ENCODE peak calls at places on chromosomes 13 and 19, in seven cellular contexts. S is memory B cell, J is left lung, M is GM12865, H is OCI-M1, L is kidney, G is caudate nucleus. T is an unnamed sample.

GRCh38 chr19:42023121-42023942 is 29.3 kb upstream of the ATP1A3 start:
- DNase-seq in S (no peak), J (no peak), M (peak), H (peak), L (no peak), G (no peak), T (no peak)

GRCh38 chr19:50460161-50460765 is 16.0 kb upstream of the EMC10 start:
- DNase-seq in S (peak), J (no peak), M (peak), H (no peak), L (no peak), G (no peak), T (peak)

GRCh38 chr13:40984670-40985366 is 34.3 kb downstream of the ELF1 start:
- DNase-seq in S (no peak), J (no peak), M (peak), H (peak), L (no peak), G (no peak), T (no peak)

GRCh38 chr13:102235689-102236088 is 166.2 kb downstream of the FGF14 start:
- DNase-seq in S (no peak), J (no peak), M (no peak), H (no peak), L (no peak), G (no peak), T (no peak)

GRCh38 chr13:80666782-80667537 is 326.0 kb upstream of the SPRY2 start:
- DNase-seq in S (no peak), J (no peak), M (no peak), H (no peak), L (no peak), G (no peak), T (no peak)

GRCh38 chr19:10603873-10604459 is 16.9 kb upstream of the AP1M2 start:
- DNase-seq in S (peak), J (peak), M (peak), H (peak), L (no peak), G (no peak), T (no peak)

GRCh38 chr13:33838567-33839131 is 20.7 kb downstream of the RFC3 start:
- DNase-seq in S (no peak), J (no peak), M (no peak), H (no peak), L (no peak), G (no peak), T (no peak)

GRCh38 chr19:52343548-52343947 is 7.5 kb downstream of the ZNF610 start:
- DNase-seq in S (peak), J (peak), M (peak), H (peak), L (no peak), G (peak), T (peak)

GRCh38 chr19:19997656-19998268 is 41.5 kb downstream of the ZNF682 start:
- DNase-seq in S (peak), J (no peak), M (peak), H (peak), L (no peak), G (no peak), T (peak)

GRCh38 chr19:45884682-45885555 is 1.0 kb downstream of the IRF2BP1 start:
- DNase-seq in S (no peak), J (no peak), M (no peak), H (peak), L (peak), G (no peak), T (peak)

GRCh38 chr13:85314686-85315085 is 484.5 kb downstream of the SLITRK6 start:
- DNase-seq in S (no peak), J (no peak), M (no peak), H (no peak), L (no peak), G (peak), T (no peak)

GRCh38 chr13:42747399-42747873 is 33.9 kb upstream of the FAM216B start:
- DNase-seq in S (no peak), J (no peak), M (no peak), H (no peak), L (no peak), G (no peak), T (no peak)

GRCh38 chr13:27401210-27401609 is 23.2 kb upstream of the GTF3A start:
- DNase-seq in S (no peak), J (peak), M (no peak), H (peak), L (no peak), G (no peak), T (no peak)

GRCh38 chr13:112693831-112694497 is 4.1 kb downstream of the ATP11A start:
- DNase-seq in S (no peak), J (peak), M (peak), H (peak), L (peak), G (no peak), T (no peak)

GRCh38 chr19:58059681-58060080 is 599 bp downstream of the ZNF135 start:
- DNase-seq in S (no peak), J (no peak), M (no peak), H (no peak), L (peak), G (no peak), T (no peak)

GRCh38 chr19:15438577-15438976 is 11.2 kb downstream of the WIZ start:
- DNase-seq in S (no peak), J (no peak), M (no peak), H (no peak), L (no peak), G (no peak), T (no peak)

GRCh38 chr13:34762312-34762711 is 179.8 kb upstream of the NBEA start:
- DNase-seq in S (no peak), J (no peak), M (no peak), H (no peak), L (no peak), G (no peak), T (no peak)

GRCh38 chr13:25679936-25680335 is 308.2 kb downstream of the ATP8A2 start:
- DNase-seq in S (no peak), J (no peak), M (no peak), H (no peak), L (no peak), G (no peak), T (no peak)

GRCh38 chr19:35641515-35642151 is at the start of gene ETV2:
- DNase-seq in S (no peak), J (no peak), M (peak), H (peak), L (no peak), G (no peak), T (no peak)

GRCh38 chr13:33205804-33206221 is 79.7 kb downstream of the STARD13 start:
- DNase-seq in S (no peak), J (no peak), M (peak), H (peak), L (no peak), G (peak), T (no peak)

GRCh38 chr13:39876258-39876657 is 220.8 kb downstream of the COG6 start:
- DNase-seq in S (no peak), J (no peak), M (peak), H (no peak), L (no peak), G (no peak), T (no peak)

GRCh38 chr19:34431681-34432402 is 3.7 kb downstream of the UBA2 start:
- DNase-seq in S (no peak), J (no peak), M (no peak), H (no peak), L (no peak), G (no peak), T (no peak)

GRCh38 chr13:75393839-75394238 is 88.1 kb downstream of the TBC1D4 start:
- DNase-seq in S (no peak), J (no peak), M (no peak), H (no peak), L (no peak), G (no peak), T (no peak)

GRCh38 chr13:21058361-21058760 is 3.0 kb downstream of the LATS2 start:
- DNase-seq in S (no peak), J (no peak), M (no peak), H (peak), L (no peak), G (no peak), T (no peak)

GRCh38 chr13:36453518-36453917 is 21.2 kb downstream of the CCNA1 start:
- DNase-seq in S (no peak), J (no peak), M (no peak), H (peak), L (no peak), G (peak), T (no peak)

GRCh38 chr13:96934889-96935490 is 59.3 kb downstream of the OXGR1 start:
- DNase-seq in S (no peak), J (no peak), M (no peak), H (no peak), L (no peak), G (no peak), T (no peak)

GRCh38 chr13:110308377-110309158 is 1.5 kb downstream of the COL4A2 start:
- DNase-seq in S (no peak), J (no peak), M (no peak), H (no peak), L (no peak), G (no peak), T (no peak)

GRCh38 chr19:8481616-8482015 is 20.8 kb downstream of the PRAM1 start:
- DNase-seq in S (no peak), J (no peak), M (no peak), H (no peak), L (no peak), G (no peak), T (no peak)

GRCh38 chr19:30309983-30310805 is 62.0 kb upstream of the ZNF536 start:
- DNase-seq in S (no peak), J (no peak), M (no peak), H (no peak), L (no peak), G (no peak), T (no peak)

GRCh38 chr19:24046550-24046949 is 40.4 kb upstream of the ZNF254 start:
- DNase-seq in S (no peak), J (no peak), M (no peak), H (no peak), L (no peak), G (no peak), T (no peak)

GRCh38 chr19:55132453-55133129 is 15.2 kb upstream of the PPP1R12C start:
- DNase-seq in S (no peak), J (no peak), M (no peak), H (no peak), L (no peak), G (no peak), T (no peak)